ENCODE peak calls at places on chromosomes 11 and 22, in five cellular contexts. G, H, T, U and M are unnamed samples.
A peak's percentile ranks its signal among the peaks of the same experiment; 100 is the strongest.

GRCh38 chr11:133907841-133908241 is 48.9 kb downstream of the IGSF9B start:
- DNase-seq in G (no peak), H (no peak), T (no peak), U (no peak), M (no peak)

GRCh38 chr11:120306519-120307242 is 18.4 kb upstream of the TLCD5 start:
- DNase-seq in G (no peak), H (peak; percentile 84), T (peak; percentile 92), U (no peak), M (peak; percentile 94)

GRCh38 chr11:64382586-64382985 is 23.6 kb downstream of the RPS6KA4 start:
- DNase-seq in G (no peak), H (no peak), T (no peak), U (no peak), M (no peak)

GRCh38 chr22:42955842-42956241 is 59.1 kb downstream of the PACSIN2 start:
- DNase-seq in G (no peak), H (no peak), T (no peak), U (no peak), M (no peak)

GRCh38 chr22:23075525-23076216 is 5.4 kb downstream of the GNAZ start:
- DNase-seq in G (peak; percentile 34), H (no peak), T (no peak), U (no peak), M (no peak)

GRCh38 chr22:39185601-39186012 is 33.1 kb upstream of the CBX7 start:
- DNase-seq in G (peak; percentile 83), H (peak; percentile 89), T (peak; percentile 92), U (no peak), M (peak; percentile 52)

GRCh38 chr11:128039140-128040021 is 548.0 kb downstream of the ETS1 start:
- DNase-seq in G (peak; percentile 72), H (peak; percentile 85), T (peak; percentile 99), U (peak; percentile 86), M (peak; percentile 97)

GRCh38 chr11:36447514-36447913 is 62.6 kb downstream of the TRAF6 start:
- DNase-seq in G (no peak), H (peak; percentile 32), T (peak; percentile 61), U (no peak), M (no peak)

GRCh38 chr11:57940044-57940781 is 83.5 kb upstream of the OR9Q1 start:
- DNase-seq in G (no peak), H (no peak), T (no peak), U (no peak), M (no peak)

GRCh38 chr11:31045335-31045734 is 324.2 kb downstream of the DCDC1 start:
- DNase-seq in G (no peak), H (peak; percentile 43), T (peak; percentile 20), U (no peak), M (peak; percentile 7)

GRCh38 chr11:9606799-9607510 is 33.5 kb downstream of the WEE1 start:
- DNase-seq in G (no peak), H (no peak), T (no peak), U (no peak), M (no peak)

GRCh38 chr11:68122936-68123539 is 1.9 kb upstream of the CHKA start:
- DNase-seq in G (no peak), H (no peak), T (no peak), U (no peak), M (no peak)

GRCh38 chr22:26579331-26579886 is 10.5 kb downstream of the TPST2 start:
- DNase-seq in G (no peak), H (no peak), T (no peak), U (no peak), M (no peak)

GRCh38 chr11:120034881-120035620 is 102.9 kb downstream of the TRIM29 start:
- DNase-seq in G (no peak), H (no peak), T (no peak), U (no peak), M (no peak)

GRCh38 chr22:24950272-24950902 is 2.1 kb upstream of the KIAA1671 start:
- DNase-seq in G (no peak), H (peak; percentile 82), T (peak; percentile 62), U (no peak), M (peak; percentile 47)
- H3K4me3 ChIP-seq in G (no peak overlapping the region), H (no peak overlapping the region), T (no peak overlapping the region), U (no peak overlapping the region), M (no peak overlapping the region)

GRCh38 chr11:79159657-79160450 is 281.0 kb downstream of the TENM4 start:
- DNase-seq in G (no peak), H (peak; percentile 13), T (no peak), U (no peak), M (no peak)
- TF ChIP-seq CTCF in G (no peak), H (peak; percentile 32), T (peak; percentile 30), U (no peak), M (peak; percentile 31)

GRCh38 chr11:121583825-121584224 is 131.1 kb upstream of the SORL1-AS1 start:
- DNase-seq in G (no peak), H (no peak), T (no peak), U (no peak), M (no peak)
- H3K4me3 ChIP-seq in G (no peak overlapping the region), H (no peak overlapping the region), T (no peak overlapping the region), U (no peak overlapping the region), M (no peak overlapping the region)

GRCh38 chr11:70645537-70645936 is 247.2 kb downstream of the CTTN start:
- DNase-seq in G (no peak), H (no peak), T (no peak), U (no peak), M (no peak)

GRCh38 chr11:70646272-70647049 is 248.1 kb downstream of the CTTN start:
- DNase-seq in G (no peak), H (no peak), T (no peak), U (no peak), M (no peak)

GRCh38 chr11:70651036-70651435 is 252.7 kb downstream of the CTTN start:
- DNase-seq in G (no peak), H (no peak), T (no peak), U (no peak), M (no peak)

GRCh38 chr11:70647188-70648166 is 249.1 kb downstream of the CTTN start:
- DNase-seq in G (no peak), H (no peak), T (no peak), U (no peak), M (no peak)

DNA sequence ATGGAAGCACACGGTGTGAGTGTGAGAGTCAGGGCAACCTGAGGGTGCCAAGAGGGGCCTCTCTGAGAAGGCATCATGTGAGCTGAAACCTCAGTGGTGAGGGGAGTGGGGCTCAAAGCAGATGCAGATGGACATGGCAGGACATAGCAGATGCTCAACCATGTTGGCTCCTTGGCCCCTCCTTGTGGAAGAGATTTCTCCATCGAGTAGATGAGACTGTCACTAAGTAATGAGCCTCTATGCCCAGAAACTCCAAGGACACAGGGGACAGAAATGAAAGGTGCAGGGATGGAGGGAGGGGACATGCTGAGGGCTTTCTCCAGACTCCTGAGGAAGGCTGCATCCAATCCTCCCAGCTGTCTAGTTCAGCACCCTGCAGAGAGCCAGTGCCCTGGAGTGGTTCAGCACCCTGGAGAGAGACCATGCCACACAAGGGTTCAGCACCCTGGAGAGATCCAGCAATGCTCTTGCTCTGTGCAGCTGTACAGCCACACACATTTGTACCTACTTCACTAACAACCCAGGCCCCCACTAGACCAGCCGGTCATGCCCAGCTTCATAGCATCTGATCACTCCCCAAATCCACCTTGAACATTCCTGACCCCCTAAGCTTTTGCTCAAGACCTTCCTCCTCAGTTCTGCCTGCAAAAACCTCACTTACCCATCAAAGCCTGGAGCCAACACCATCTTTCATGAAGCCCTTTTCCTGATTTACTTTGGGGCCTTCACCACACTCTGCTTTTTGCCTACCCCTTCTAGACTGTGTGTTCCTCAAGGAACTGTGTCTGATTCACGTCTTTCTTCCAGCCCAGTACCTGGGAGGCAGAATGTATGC is 252.0 kb downstream of the CTTN start:
- DNase-seq in G (no peak), H (peak; percentile 68), T (peak; percentile 47), U (no peak), M (peak; percentile 60)
- TF ChIP-seq CTCF in G (no peak), H (no peak), T (no peak), U (no peak), M (no peak)

GRCh38 chr11:96214745-96215093 is 128.3 kb downstream of the MAML2 start:
- DNase-seq in G (no peak), H (no peak), T (no peak), U (no peak), M (no peak)
- H3K4me3 ChIP-seq in G (no peak overlapping the region), H (no peak overlapping the region), T (no peak overlapping the region), U (no peak overlapping the region), M (no peak overlapping the region)

DNA sequence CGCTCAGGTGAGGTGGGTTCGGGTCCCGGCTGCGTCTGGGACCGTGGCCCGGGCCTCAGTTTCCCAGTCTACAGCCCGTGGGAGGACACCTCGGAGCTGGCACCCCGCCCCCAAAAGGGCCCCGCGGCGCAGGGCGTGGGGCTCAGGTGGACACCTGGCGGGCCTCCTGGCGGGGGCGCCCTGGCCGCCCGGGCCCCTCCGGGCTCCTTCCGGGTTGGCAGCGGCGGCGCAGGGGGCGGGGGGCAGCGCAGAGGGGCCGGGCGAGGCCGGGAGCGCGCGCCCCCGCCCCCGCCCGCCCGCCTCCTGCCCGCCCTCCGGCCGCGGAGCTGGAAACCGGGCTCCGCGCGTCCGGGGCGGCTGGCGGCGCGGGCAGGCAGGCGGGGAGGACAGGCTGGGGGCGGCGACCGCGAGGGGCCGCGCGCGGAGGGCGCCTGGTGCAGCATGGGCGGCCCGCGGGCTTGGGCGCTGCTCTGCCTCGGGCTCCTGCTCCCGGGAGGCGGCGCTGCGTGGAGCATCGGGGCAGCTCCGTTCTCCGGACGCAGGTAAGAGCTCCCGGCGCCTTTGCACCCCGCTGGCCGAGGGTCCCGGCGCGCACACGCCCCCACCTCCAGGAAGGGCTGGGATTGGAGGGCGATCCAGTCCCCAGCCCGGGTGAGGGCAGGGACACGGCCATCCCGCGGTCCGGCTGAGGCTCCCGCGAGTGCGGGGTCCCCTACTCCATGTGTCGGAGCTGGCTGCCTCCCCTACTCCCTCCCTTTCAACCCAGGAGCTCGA is at the start of gene EMID1:
- DNase-seq in G (no peak), H (peak; percentile 16), T (no peak), U (no peak), M (peak; percentile 4)
- TF ChIP-seq CTCF in G (no peak), H (no peak), T (peak; percentile 11), U (no peak), M (no peak)